ENCODE peak calls at places on chromosomes 2 and 18, in seven cellular contexts. V is fibroblast of lung, L is GM13976, I is thyroid gland, H is epithelial cell of esophagus, K is dorsolateral prefrontal cortex, F is endothelial cell. U is an unnamed sample.
A peak's percentile ranks its signal among the peaks of the same experiment; 100 is the strongest.

GRCh38 chr2:97739893-97740245 is 26.5 kb downstream of the ZAP70 start:
- DNase-seq in V (no peak), L (no peak), I (no peak), H (no peak), K (no peak), F (no peak), U (no peak)

GRCh38 chr18:62239475-62239874 is 52.4 kb downstream of the RELCH start:
- DNase-seq in V (no peak), L (no peak), I (no peak), H (no peak), K (no peak), F (no peak), U (no peak)

GRCh38 chr2:231355802-231356473 is 39.6 kb upstream of the B3GNT7 start:
- DNase-seq in V (peak; percentile 3), L (no peak), I (no peak), H (no peak), K (no peak), F (no peak), U (no peak)

GRCh38 chr2:16525265-16525887 is 140.3 kb downstream of the CYRIA start:
- DNase-seq in V (no peak), L (peak; percentile 40), I (no peak), H (peak; percentile 59), K (no peak), F (peak; percentile 74), U (no peak)

GRCh38 chr18:46152436-46152807 is 48.2 kb downstream of the HAUS1 start:
- DNase-seq in V (peak; percentile 60), L (no peak), I (peak; percentile 90), H (peak; percentile 52), K (no peak), F (no peak), U (no peak)

GRCh38 chr2:27903649-27904544 is 13.4 kb downstream of the BABAM2 start:
- DNase-seq in V (peak; percentile 62), L (no peak), I (no peak), H (peak; percentile 81), K (no peak), F (no peak), U (no peak)

GRCh38 chr2:236870401-236870800 is 215.3 kb upstream of the COPS8 start:
- DNase-seq in V (no peak), L (no peak), I (no peak), H (no peak), K (no peak), F (no peak), U (no peak)

GRCh38 chr2:98346259-98347236 is at the start of gene CNGA3:
- DNase-seq in V (peak; percentile 9), L (peak; percentile 55), I (peak; percentile 18), H (no peak), K (no peak), F (peak; percentile 74), U (no peak)

GRCh38 chr18:68104036-68104435 is 587.5 kb upstream of the DSEL start:
- DNase-seq in V (no peak), L (no peak), I (no peak), H (no peak), K (no peak), F (no peak), U (no peak)

GRCh38 chr2:10839813-10840212 is 27.2 kb upstream of the PDIA6 start:
- DNase-seq in V (peak; percentile 36), L (no peak), I (no peak), H (peak; percentile 30), K (no peak), F (peak; percentile 51), U (no peak)

GRCh38 chr2:111028720-111029119 is 92.0 kb upstream of the BCL2L11 start:
- DNase-seq in V (peak; percentile 11), L (no peak), I (no peak), H (peak; percentile 33), K (no peak), F (no peak), U (no peak)

GRCh38 chr2:85758361-85759256 is 4.8 kb downstream of the ATOH8 start:
- DNase-seq in V (no peak), L (no peak), I (no peak), H (no peak), K (no peak), F (no peak), U (no peak)

GRCh38 chr2:177332041-177332991 is 60.3 kb upstream of the AGPS start:
- DNase-seq in V (peak; percentile 89), L (peak; percentile 42), I (peak; percentile 62), H (peak; percentile 70), K (no peak), F (peak; percentile 61), U (peak; percentile 61)

GRCh38 chr18:77478619-77479018 is 229.0 kb downstream of the GALR1 start:
- DNase-seq in V (no peak), L (no peak), I (peak; percentile 6), H (no peak), K (no peak), F (no peak), U (no peak)
- TF ChIP-seq CTCF in V (no peak), L (no peak), I (no peak), H (no peak), K (peak; percentile 24), F (no peak), U (no peak)

GRCh38 chr2:26607698-26608097 is 33.5 kb downstream of the CIB4 start:
- DNase-seq in V (no peak), L (no peak), I (no peak), H (no peak), K (no peak), F (peak; percentile 1), U (no peak)

GRCh38 chr2:26606847-26607190 is 34.3 kb downstream of the CIB4 start:
- DNase-seq in V (no peak), L (no peak), I (peak; percentile 25), H (peak; percentile 90), K (no peak), F (peak; percentile 1), U (no peak)

GRCh38 chr2:26602575-26602974 is 38.6 kb downstream of the CIB4 start:
- DNase-seq in V (no peak), L (no peak), I (no peak), H (no peak), K (no peak), F (no peak), U (no peak)

GRCh38 chr2:26605969-26606846 is 35.0 kb downstream of the CIB4 start:
- DNase-seq in V (no peak), L (no peak), I (no peak), H (no peak), K (no peak), F (peak; percentile 2), U (no peak)

GRCh38 chr2:26605195-26605968 is 35.8 kb downstream of the CIB4 start:
- DNase-seq in V (peak; percentile 63), L (peak; percentile 68), I (peak; percentile 45), H (peak; percentile 70), K (no peak), F (peak; percentile 56), U (peak; percentile 17)
- TF ChIP-seq CTCF in V (peak; percentile 93), L (peak; percentile 75), I (peak; percentile 67), H (peak; percentile 98), K (peak; percentile 83), F (peak; percentile 76), U (peak; percentile 83)

DNA sequence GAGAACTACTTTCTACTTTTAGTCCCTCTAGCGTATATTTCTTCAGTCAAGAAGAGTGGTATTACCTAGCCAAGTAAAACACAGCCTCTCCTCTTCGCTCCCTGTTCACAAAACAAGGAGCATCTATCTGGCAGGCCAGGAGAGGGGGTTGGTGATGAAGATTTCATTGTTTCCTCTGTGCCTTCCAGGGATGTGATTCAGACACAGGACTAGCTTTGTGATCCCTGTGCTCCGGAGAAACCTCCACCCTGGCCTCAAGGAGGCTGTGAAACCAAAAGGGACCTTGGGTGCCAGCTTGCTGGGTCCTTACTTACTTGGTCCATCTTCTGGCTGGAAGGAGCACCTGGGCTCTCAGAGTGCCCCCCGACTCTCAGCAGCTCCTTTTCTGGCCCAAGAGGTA is 5.7 kb downstream of the RHOB start:
- DNase-seq in V (peak; percentile 67), L (no peak), I (no peak), H (peak; percentile 84), K (no peak), F (no peak), U (no peak)
- TF ChIP-seq CTCF in V (peak; percentile 34), L (no peak), I (no peak), H (peak; percentile 61), K (peak; percentile 32), F (no peak), U (no peak)

GRCh38 chr2:71186973-71187372 is 39.9 kb downstream of the PAIP2B start:
- DNase-seq in V (no peak), L (no peak), I (no peak), H (no peak), K (no peak), F (no peak), U (no peak)

GRCh38 chr2:71187589-71187988 is 39.3 kb downstream of the PAIP2B start:
- DNase-seq in V (no peak), L (no peak), I (no peak), H (no peak), K (no peak), F (no peak), U (no peak)

GRCh38 chr2:71190959-71191943 is 35.7 kb downstream of the PAIP2B start:
- DNase-seq in V (peak; percentile 33), L (no peak), I (no peak), H (peak; percentile 35), K (no peak), F (no peak), U (no peak)
- TF ChIP-seq CTCF in V (peak; percentile 36), L (no peak), I (no peak), H (peak; percentile 45), K (peak; percentile 32), F (no peak), U (peak; percentile 16)